ENCODE peak calls at places on chromosomes 11 and 22, in eight cellular contexts. Q is fibroblast of the aortic adventitia; D is heart left ventricle; T is dorsolateral prefrontal cortex; O is GM23338; F is CD8-positive, alpha-beta T cell; L is A549; Y is CD4-positive, alpha-beta T cell. V is an unnamed sample.
A peak's percentile ranks its signal among the peaks of the same experiment; 100 is the strongest.

GRCh38 chr11:43818220-43818619 is 62.4 kb upstream of the ALKBH3 start:
- DNase-seq in Q (peak; percentile 19), D (no peak), T (no peak), O (no peak), F (no peak), L (no peak), Y (no peak), V (no peak)

GRCh38 chr11:8566613-8567210 is 27.3 kb downstream of the STK33 start:
- DNase-seq in Q (peak; percentile 71), D (no peak), T (no peak), O (peak; percentile 72), F (no peak), L (no peak), Y (no peak), V (no peak)

GRCh38 chr22:37138879-37139561 is 10.7 kb downstream of the IL2RB start:
- DNase-seq in Q (no peak), D (no peak), T (no peak), O (no peak), F (no peak), L (no peak), Y (no peak), V (no peak)

GRCh38 chr22:31049815-31050420 is 31.2 kb upstream of the SMTN start:
- DNase-seq in Q (no peak), D (no peak), T (no peak), O (no peak), F (no peak), L (no peak), Y (no peak), V (peak; percentile 31)

GRCh38 chr22:46055176-46055850 is 78.4 kb upstream of the WNT7B start:
- DNase-seq in Q (peak; percentile 48), D (peak; percentile 75), T (no peak), O (no peak), F (no peak), L (no peak), Y (no peak), V (no peak)

GRCh38 chr11:33779849-33780528 is 5.7 kb upstream of the FBXO3 start:
- DNase-seq in Q (peak; percentile 87), D (no peak), T (no peak), O (no peak), F (no peak), L (no peak), Y (no peak), V (no peak)

GRCh38 chr11:11916981-11917399 is 75.2 kb downstream of the USP47 start:
- DNase-seq in Q (peak; percentile 91), D (no peak), T (no peak), O (peak; percentile 19), F (no peak), L (no peak), Y (no peak), V (no peak)

GRCh38 chr22:19882446-19883381 is 28.0 kb upstream of the GNB1L start:
- DNase-seq in Q (no peak), D (peak; percentile 13), T (no peak), O (no peak), F (no peak), L (no peak), Y (no peak), V (no peak)

GRCh38 chr22:34105461-34106062 is 185.3 kb upstream of the LARGE1 start:
- DNase-seq in Q (no peak), D (peak; percentile 62), T (peak; percentile 56), O (peak; percentile 88), F (peak; percentile 10), L (peak; percentile 2), Y (no peak), V (peak; percentile 53)

GRCh38 chr11:8631395-8632110 is 37.5 kb upstream of the STK33 start:
- DNase-seq in Q (peak; percentile 69), D (no peak), T (no peak), O (no peak), F (no peak), L (no peak), Y (no peak), V (no peak)

GRCh38 chr11:61580292-61580888 is 486 bp downstream of the SYT7 start:
- DNase-seq in Q (no peak), D (no peak), T (no peak), O (peak; percentile 45), F (no peak), L (peak; percentile 39), Y (no peak), V (peak; percentile 34)

GRCh38 chr11:10307411-10308207 is 2.7 kb downstream of the ADM start:
- DNase-seq in Q (peak; percentile 87), D (peak; percentile 90), T (peak; percentile 74), O (peak; percentile 88), F (peak; percentile 79), L (peak; percentile 91), Y (peak; percentile 74), V (peak; percentile 86)

GRCh38 chr11:58938398-58938797 is 890 bp upstream of the GLYATL1 start:
- DNase-seq in Q (peak; percentile 42), D (no peak), T (no peak), O (no peak), F (no peak), L (no peak), Y (no peak), V (no peak)

GRCh38 chr11:3824714-3825472 is 15.9 kb downstream of the RHOG start:
- DNase-seq in Q (peak; percentile 16), D (peak; percentile 66), T (no peak), O (peak; percentile 96), F (peak; percentile 82), L (peak; percentile 81), Y (peak; percentile 69), V (peak; percentile 92)

GRCh38 chr11:129769059-129769458 is 46.6 kb upstream of the TMEM45B start:
- DNase-seq in Q (no peak), D (no peak), T (no peak), O (no peak), F (no peak), L (no peak), Y (no peak), V (no peak)

GRCh38 chr11:129768356-129768755 is 47.3 kb upstream of the TMEM45B start:
- DNase-seq in Q (no peak), D (no peak), T (no peak), O (no peak), F (no peak), L (no peak), Y (no peak), V (no peak)

GRCh38 chr11:129770993-129771392 is 44.7 kb upstream of the TMEM45B start:
- DNase-seq in Q (no peak), D (no peak), T (no peak), O (no peak), F (no peak), L (no peak), Y (no peak), V (no peak)

GRCh38 chr11:129767827-129768226 is 47.8 kb upstream of the TMEM45B start:
- DNase-seq in Q (no peak), D (no peak), T (no peak), O (no peak), F (no peak), L (no peak), Y (no peak), V (no peak)

DNA sequence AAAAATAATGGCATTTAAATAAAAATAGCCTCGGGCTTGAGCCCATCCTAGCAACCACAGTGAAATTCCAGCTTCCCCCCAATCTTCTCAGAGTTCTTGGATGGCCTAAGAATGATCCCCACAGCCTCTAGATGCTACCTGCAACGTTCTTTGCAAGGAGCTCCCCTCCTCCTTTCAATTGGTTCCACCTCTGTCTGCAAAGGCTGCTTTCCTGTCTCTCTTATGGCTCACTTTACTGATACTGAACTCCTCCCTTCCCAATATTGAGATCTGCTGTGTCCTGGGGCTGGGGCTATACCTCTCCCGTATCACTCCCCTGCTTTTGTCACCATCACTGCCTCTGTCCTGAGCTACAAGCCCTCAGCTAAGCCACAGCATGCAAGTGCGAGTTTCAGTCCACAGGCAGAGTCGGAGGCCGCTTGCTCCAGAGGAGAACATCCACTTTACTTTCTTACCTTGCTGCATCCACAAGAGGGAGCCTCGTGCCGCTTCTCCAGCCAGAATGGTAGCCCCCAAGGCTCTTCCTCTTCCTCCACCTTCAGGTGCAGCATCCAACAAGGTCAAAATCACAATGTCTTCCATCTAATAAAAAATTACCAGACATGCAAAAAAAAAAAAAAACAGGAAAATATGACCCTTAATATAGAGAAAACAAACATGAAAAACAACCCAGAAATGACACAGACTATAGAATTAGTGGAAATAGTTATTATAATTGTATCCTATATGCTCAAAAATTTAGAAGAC is 48.6 kb upstream of the TMEM45B start:
- DNase-seq in Q (peak; percentile 34), D (no peak), T (no peak), O (peak; percentile 80), F (peak; percentile 22), L (no peak), Y (no peak), V (peak; percentile 53)
- TF ChIP-seq CTCF in Q (peak; percentile 72), D (peak; percentile 24), T (no peak), O (peak; percentile 62), F (peak; percentile 42), L (peak; percentile 44), Y (peak; percentile 56), V (peak; percentile 39)

DNA sequence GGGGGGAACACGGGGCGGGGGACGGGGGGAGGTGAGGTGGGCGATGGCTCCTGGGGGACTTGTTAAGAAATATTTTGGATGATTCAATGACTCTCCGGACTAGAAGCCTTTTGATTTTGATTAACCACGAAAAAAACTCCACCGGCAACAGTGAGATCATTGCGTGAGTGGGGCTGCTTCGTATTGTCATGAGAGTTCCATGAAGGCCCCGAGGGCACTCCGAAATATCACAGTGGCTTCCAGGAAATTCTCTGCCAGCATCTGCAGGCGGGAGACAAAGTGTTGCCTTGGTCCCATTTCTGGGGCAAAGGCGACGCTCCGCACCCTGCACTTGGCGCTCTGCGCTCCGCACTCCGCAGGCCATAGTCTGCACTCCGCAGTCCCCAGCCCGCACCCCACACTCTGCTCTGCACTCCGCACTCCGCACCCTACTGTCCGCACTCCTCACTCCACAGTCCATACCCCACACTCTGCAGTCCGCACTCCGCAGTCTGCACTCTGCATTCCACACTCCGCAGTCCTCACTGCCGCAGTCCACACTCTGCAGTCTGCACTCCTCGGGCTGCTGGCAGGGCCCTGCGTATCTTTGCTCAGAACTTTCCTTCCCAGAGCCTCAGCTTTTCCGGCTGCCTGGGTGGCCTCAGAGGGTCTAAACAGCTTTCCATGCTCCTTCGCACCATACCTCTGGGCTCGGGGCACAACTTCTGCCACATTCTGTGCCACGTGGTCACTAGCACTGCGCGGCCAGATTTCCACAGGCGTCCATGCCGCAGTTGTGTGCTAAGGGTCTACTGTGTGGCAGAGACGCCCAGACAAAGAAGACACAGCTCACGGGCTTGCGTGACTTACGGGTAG is 61.1 kb downstream of the LINC01488 start:
- DNase-seq in Q (no peak), D (no peak), T (no peak), O (no peak), F (no peak), L (no peak), Y (no peak), V (no peak)
- TF ChIP-seq CTCF in Q (no peak), D (no peak), T (no peak), O (no peak), F (no peak), L (no peak), Y (no peak), V (no peak)

GRCh38 chr11:126480410-126481302 is 125.2 kb downstream of the ST3GAL4 start:
- DNase-seq in Q (peak; percentile 93), D (peak; percentile 89), T (peak; percentile 83), O (peak; percentile 96), F (peak; percentile 69), L (peak; percentile 81), Y (peak; percentile 42), V (peak; percentile 66)
- TF ChIP-seq CTCF in Q (peak; percentile 95), D (peak; percentile 93), T (peak; percentile 97), O (peak; percentile 90), F (peak; percentile 94), L (peak; percentile 61), Y (peak; percentile 92), V (peak; percentile 95)

DNA sequence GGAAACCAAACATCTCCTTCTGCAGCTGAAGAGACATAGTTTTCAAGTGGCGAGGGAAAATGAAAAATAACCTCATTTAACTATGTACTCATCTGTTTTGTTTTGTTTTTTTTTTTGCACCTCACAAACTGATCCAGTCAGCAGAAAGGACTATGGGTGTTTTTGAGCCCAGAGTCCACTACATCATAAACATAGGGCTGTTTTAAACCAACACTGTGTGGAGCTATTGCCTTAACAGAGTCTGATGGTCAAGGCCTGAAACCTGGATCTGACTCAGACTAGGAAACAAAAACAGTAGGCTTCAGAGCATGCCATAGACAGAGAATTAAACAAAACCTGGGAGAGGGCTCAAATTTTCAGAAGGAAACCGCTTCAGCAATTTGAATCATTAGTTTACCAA is 99.3 kb upstream of the FSHB start:
- DNase-seq in Q (no peak), D (no peak), T (no peak), O (no peak), F (no peak), L (no peak), Y (no peak), V (no peak)
- TF ChIP-seq CTCF in Q (no peak), D (peak; percentile 20), T (no peak), O (no peak), F (no peak), L (no peak), Y (no peak), V (no peak)